ENCODE peak calls at places on chromosomes 2 and 18, in four cellular contexts. H is H1, M is HepG2, A is GM12878. Q is an unnamed sample. For H3K4me1 and H3K9me3, the result is how much of the 10 kb centered on the place peaks cover.

GRCh38 chr2:67565761-67566160 is 168.6 kb downstream of the ETAA1 start:
- DNase-seq in H (no peak), M (no peak), A (no peak), Q (no peak)

GRCh38 chr2:38095996-38096861 is 20.3 kb upstream of the CYP1B1 start:
- DNase-seq in H (no peak), M (no peak), A (no peak), Q (no peak)

GRCh38 chr18:50051288-50051687 is 143.7 kb downstream of the MYO5B start:
- DNase-seq in H (no peak), M (peak), A (no peak), Q (peak)

GRCh38 chr2:183019718-183020442 is 18.4 kb downstream of the NCKAP1 start:
- DNase-seq in H (no peak), M (no peak), A (no peak), Q (no peak)

GRCh38 chr18:3015203-3015590 is 2.3 kb upstream of the LPIN2 start:
- DNase-seq in H (no peak), M (peak), A (no peak), Q (no peak)

GRCh38 chr2:16666453-16666801 is 793 bp upstream of the CYRIA start:
- DNase-seq in H (peak), M (no peak), A (no peak), Q (peak)

GRCh38 chr2:72154386-72154785 is 6.7 kb upstream of the CYP26B1 start:
- DNase-seq in H (no peak), M (no peak), A (no peak), Q (no peak)

GRCh38 chr2:47089083-47089464 is 66.0 kb downstream of the STPG4 start:
- DNase-seq in H (no peak), M (peak), A (no peak), Q (no peak)

GRCh38 chr2:125456851-125457250 is 1199.1 kb upstream of the GYPC start:
- DNase-seq in H (no peak), M (no peak), A (no peak), Q (no peak)

GRCh38 chr2:47038656-47039501 is 116.2 kb downstream of the STPG4 start:
- DNase-seq in H (no peak), M (no peak), A (peak), Q (no peak)

GRCh38 chr2:185676316-185676715 is 62.3 kb upstream of the FSIP2 start:
- DNase-seq in H (no peak), M (no peak), A (no peak), Q (no peak)

GRCh38 chr18:13237641-13238040 is 19.1 kb downstream of the LDLRAD4 start:
- DNase-seq in H (no peak), M (no peak), A (no peak), Q (no peak)

GRCh38 chr2:26048791-26049190 is 14.9 kb downstream of the RAB10 start:
- DNase-seq in H (no peak), M (no peak), A (no peak), Q (no peak)

GRCh38 chr2:128315122-128315828 is 3.4 kb downstream of the HS6ST1 start:
- DNase-seq in H (no peak), M (no peak), A (no peak), Q (no peak)

GRCh38 chr2:229206548-229206947 is 64.5 kb downstream of the PID1 start:
- DNase-seq in H (no peak), M (no peak), A (no peak), Q (no peak)

GRCh38 chr2:147712051-147712450 is 132.8 kb upstream of the ACVR2A start:
- DNase-seq in H (no peak), M (no peak), A (no peak), Q (no peak)

GRCh38 chr2:16566701-16567100 is 98.9 kb downstream of the CYRIA start:
- DNase-seq in H (no peak), M (no peak), A (no peak), Q (no peak)

GRCh38 chr18:62585274-62586147 is 62.7 kb downstream of the ZCCHC2 start:
- DNase-seq in H (no peak), M (no peak), A (no peak), Q (no peak)

GRCh38 chr2:85584857-85585780 is 888 bp downstream of the VAMP5 start:
- DNase-seq in H (no peak), M (peak), A (no peak), Q (no peak)

GRCh38 chr2:67923696-67924095 is 139.1 kb downstream of the C1D start:
- DNase-seq in H (no peak), M (no peak), A (no peak), Q (no peak)

GRCh38 chr2:146837857-146838256 is 1007.0 kb upstream of the ACVR2A start:
- DNase-seq in H (no peak), M (no peak), A (no peak), Q (no peak)

GRCh38 chr18:22283397-22283796 is 114.0 kb downstream of the GATA6 start:
- DNase-seq in H (no peak), M (no peak), A (no peak), Q (no peak)

GRCh38 chr2:163528640-163529217 is 207.1 kb downstream of the FIGN start:
- DNase-seq in H (no peak), M (no peak), A (no peak), Q (no peak)

GRCh38 chr2:230941202-230942180 is 16.4 kb upstream of the GPR55 start:
- DNase-seq in H (no peak), M (no peak), A (no peak), Q (no peak)

GRCh38 chr2:45690223-45690622 is 38.7 kb downstream of the PRKCE start:
- DNase-seq in H (no peak), M (no peak), A (no peak), Q (no peak)

GRCh38 chr18:22169011-22169888 is at the start of gene GATA6:
- DNase-seq in H (peak), M (peak), A (no peak), Q (no peak)

GRCh38 chr2:220434365-220434764 is 806.9 kb downstream of the SLC4A3 start:
- DNase-seq in H (no peak), M (no peak), A (no peak), Q (no peak)

DNA sequence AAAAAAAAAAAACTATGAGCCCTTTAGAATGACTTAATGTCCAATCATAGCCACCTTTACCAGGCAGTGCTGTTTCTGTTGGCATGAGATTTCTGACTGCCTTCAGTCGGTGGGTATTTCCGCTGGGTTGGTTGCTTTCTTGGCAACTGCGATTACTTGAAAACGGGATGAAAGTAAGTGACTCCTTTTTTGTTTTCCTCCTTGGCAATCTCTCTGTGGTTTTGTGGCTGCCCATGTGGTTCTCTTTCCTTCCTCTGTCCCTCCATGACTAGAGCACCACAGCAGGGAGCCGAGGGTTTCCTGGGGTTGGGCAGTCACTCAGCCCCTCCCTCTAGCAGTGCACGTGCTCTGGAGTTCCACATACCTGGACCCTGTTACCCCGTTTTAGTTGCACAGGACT is 112.1 kb downstream of the KLHL29 start:
- DNase-seq in H (no peak), M (no peak), A (no peak), Q (no peak)
- TF ChIP-seq ZNF274 in H (no peak), M (no peak), A (no peak), Q (no peak)

DNA sequence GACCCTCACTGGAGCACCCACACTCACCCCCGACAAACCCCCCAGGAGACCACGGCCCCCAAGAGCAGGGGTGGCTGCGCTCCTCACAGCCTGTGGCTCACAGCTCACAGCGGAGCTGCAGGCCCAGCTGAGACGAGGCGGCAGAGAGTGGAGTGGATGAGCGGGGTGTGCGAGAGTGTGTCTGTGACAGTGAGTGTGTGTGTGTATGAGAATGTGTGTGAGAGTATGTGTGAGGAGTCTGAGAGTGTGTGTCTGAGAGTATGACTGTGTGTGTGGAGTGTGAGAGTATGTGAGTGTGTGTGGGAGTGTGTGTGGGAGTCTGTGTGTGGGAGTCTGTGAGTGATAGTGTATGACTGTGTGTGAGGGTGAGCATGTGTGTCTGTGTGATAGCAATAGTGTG is 55.3 kb upstream of the ID2 start:
- DNase-seq in H (no peak), M (no peak), A (no peak), Q (no peak)
- H3K4me1 ChIP-seq in H (under half), M (half or more), A (under half), Q (under half)

GRCh38 chr18:65988371-65988770 is 237.6 kb downstream of the CDH7 start:
- DNase-seq in H (no peak), M (no peak), A (no peak), Q (no peak)

GRCh38 chr18:65994294-65994693 is 243.5 kb downstream of the CDH7 start:
- DNase-seq in H (no peak), M (no peak), A (no peak), Q (no peak)

GRCh38 chr18:65988972-65989371 is 238.2 kb downstream of the CDH7 start:
- DNase-seq in H (no peak), M (no peak), A (no peak), Q (no peak)

GRCh38 chr18:65990944-65991708 is 240.3 kb downstream of the CDH7 start:
- DNase-seq in H (no peak), M (no peak), A (no peak), Q (no peak)

DNA sequence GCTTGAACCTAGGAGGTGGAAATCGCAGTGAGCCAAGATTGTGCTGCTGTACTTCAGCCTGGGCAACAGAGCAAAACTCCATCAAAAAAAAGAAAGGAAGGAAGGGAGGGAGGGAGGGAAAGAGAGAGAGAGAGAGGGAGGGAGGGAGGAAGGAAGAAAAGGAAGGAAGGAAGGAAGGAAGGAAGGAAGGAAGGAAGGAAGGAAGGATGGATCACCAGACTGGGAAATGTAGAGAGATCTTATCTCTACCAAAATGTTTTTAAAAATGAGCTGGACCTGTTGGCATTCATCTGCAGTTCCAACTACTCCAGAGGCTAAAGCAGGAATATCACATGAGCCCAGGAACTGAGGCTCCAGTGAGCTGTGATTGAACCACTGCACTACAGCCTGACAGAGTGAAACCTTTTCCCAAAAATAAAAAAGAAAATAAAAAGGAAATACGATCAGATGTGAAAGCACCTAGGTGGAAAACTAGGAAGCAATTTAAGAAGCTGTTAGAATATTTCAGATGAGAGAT is 239.4 kb downstream of the CDH7 start:
- DNase-seq in H (no peak), M (no peak), A (no peak), Q (no peak)
- H3K9me3 ChIP-seq in H (under half), M (under half), A (under half), Q (under half)

DNA sequence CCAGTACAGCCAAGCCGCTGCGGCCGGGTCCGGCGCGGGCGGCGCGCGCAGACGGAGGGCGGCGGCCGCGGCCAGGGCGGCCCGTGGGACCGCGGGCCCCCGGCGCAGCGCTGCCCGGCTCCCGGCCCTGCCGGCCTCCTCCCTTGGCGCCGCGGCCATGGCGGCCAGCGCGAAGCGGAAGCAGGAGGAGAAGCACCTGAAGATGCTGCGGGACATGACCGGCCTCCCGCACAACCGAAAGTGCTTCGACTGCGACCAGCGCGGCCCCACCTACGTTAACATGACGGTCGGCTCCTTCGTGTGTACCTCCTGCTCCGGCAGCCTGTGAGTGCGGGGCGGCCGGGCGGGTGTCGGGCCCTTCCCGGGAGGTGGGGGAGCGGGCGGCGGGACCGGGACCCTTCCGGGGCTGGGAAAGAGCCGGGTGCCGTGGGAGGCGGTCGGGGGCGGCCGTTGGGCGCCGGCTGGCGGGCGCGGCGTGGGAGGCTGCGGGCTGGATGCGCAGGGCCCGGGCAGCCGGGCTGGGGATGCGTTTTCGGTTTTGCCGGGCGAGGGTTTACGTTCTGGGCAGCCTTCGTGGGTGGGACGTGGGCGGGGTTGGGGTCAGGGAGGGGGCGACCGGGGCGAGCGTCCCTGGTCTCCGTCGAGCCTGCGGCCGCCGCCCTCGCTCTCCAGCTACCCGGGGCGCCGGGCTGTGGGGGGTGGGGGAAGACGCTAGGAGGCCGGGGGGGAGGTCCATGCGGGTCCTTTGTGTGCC is 486 bp downstream of the AGFG1 start:
- DNase-seq in H (no peak), M (no peak), A (no peak), Q (no peak)
- TF ChIP-seq ZNF274 in H (no peak), M (no peak), A (no peak), Q (no peak)

DNA sequence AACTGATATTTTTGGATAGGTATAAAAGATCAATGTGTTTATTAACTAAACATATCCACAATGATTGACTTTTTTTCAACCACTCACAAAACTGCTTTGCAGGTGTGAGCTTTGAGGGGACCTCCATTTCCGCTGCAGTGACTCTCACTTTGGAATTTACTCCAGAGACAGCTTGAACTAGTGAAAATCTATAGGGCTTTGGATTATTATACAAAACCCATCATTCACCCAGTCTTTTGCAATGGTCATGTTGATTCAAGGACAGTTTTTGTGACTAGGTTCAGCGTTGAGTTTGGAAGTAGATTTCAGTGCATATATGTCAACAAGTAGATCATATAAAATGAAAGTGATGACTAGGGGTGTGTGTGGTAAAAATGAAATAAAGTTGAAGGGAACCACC is 87.7 kb downstream of the EHBP1 start:
- DNase-seq in H (no peak), M (peak), A (no peak), Q (no peak)
- H3K4me1 ChIP-seq in H (under half), M (half or more), A (under half), Q (under half)

DNA sequence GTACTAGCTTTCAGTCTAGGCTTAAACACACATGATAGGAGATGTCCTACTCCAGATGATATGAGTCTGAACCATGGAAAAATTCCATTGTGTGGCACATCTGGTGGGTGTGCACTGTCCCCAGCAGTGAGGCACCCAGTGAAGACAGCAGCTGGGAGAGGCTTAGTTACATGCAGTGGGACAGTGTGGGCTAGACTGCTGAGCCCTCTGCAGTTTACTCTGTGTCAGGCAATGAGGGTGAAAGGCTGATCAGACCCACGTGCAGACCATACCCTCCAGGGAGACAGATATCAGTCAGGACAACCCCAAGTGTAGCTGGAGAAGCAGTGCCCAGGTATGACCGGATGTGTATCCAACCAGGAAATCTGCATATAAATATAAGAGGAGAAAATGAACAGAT is 13.4 kb downstream of the IL37 start:
- DNase-seq in H (no peak), M (no peak), A (no peak), Q (no peak)
- H3K9me3 ChIP-seq in H (under half), M (under half), A (under half), Q (under half)